ENCODE peak calls at places on chromosomes 6 and 20, in ten cellular contexts. S, R, Y, D, H, Z, G, O, T and B are unnamed samples.

GRCh38 chr6:168948990-168949531 is 304.6 kb downstream of the THBS2 start:
- DNase-seq in S (no peak), R (no peak), Y (no peak), D (no peak), H (no peak), Z (no peak), G (no peak), O (no peak), T (no peak), B (no peak)

GRCh38 chr6:26030716-26031115 is 56.5 kb upstream of the HFE start:
- DNase-seq in S (no peak), R (no peak), Y (no peak), D (no peak), H (no peak), Z (peak), G (no peak), O (no peak), T (no peak), B (peak)

GRCh38 chr6:168147205-168147738 is 68.3 kb upstream of the FRMD1 start:
- DNase-seq in S (no peak), R (no peak), Y (peak), D (no peak), H (no peak), Z (no peak), G (no peak), O (no peak), T (no peak), B (no peak)

GRCh38 chr6:73452107-73452461 is at the start of gene CGAS:
- DNase-seq in S (peak), R (peak), Y (no peak), D (peak), H (peak), Z (no peak), G (peak), O (peak), T (peak), B (peak)

GRCh38 chr20:62374431-62375152 is 7.5 kb upstream of the LAMA5 start:
- DNase-seq in S (no peak), R (no peak), Y (no peak), D (no peak), H (no peak), Z (no peak), G (peak), O (no peak), T (no peak), B (no peak)

GRCh38 chr20:34704177-34705007 is at the start of gene TP53INP2:
- DNase-seq in S (peak), R (peak), Y (peak), D (peak), H (peak), Z (peak), G (peak), O (peak), T (peak), B (peak)

GRCh38 chr6:10583509-10583908 is 62.4 kb downstream of the GCNT2 start:
- DNase-seq in S (no peak), R (no peak), Y (no peak), D (no peak), H (no peak), Z (no peak), G (no peak), O (no peak), T (no peak), B (no peak)

GRCh38 chr6:35294308-35294945 is 3.2 kb upstream of the DEF6 start:
- DNase-seq in S (no peak), R (peak), Y (no peak), D (no peak), H (peak), Z (peak), G (peak), O (no peak), T (no peak), B (peak)

GRCh38 chr20:63697868-63698545 is 1.6 kb downstream of the TNFRSF6B start:
- DNase-seq in S (no peak), R (no peak), Y (no peak), D (peak), H (no peak), Z (no peak), G (no peak), O (no peak), T (peak), B (no peak)

GRCh38 chr20:61673152-61673551 is 392.5 kb downstream of the TAF4 start:
- DNase-seq in S (no peak), R (no peak), Y (no peak), D (no peak), H (no peak), Z (no peak), G (no peak), O (no peak), T (no peak), B (no peak)

GRCh38 chr6:30647802-30648460 is 998 bp downstream of the C6orf136 start:
- DNase-seq in S (no peak), R (no peak), Y (no peak), D (no peak), H (no peak), Z (no peak), G (no peak), O (no peak), T (no peak), B (no peak)

GRCh38 chr20:11193241-11193640 is 519.4 kb upstream of the JAG1 start:
- DNase-seq in S (no peak), R (no peak), Y (no peak), D (no peak), H (peak), Z (no peak), G (no peak), O (peak), T (no peak), B (peak)

GRCh38 chr6:54802775-54803631 is 43.6 kb upstream of the FAM83B start:
- DNase-seq in S (peak), R (no peak), Y (no peak), D (no peak), H (peak), Z (peak), G (peak), O (peak), T (no peak), B (peak)

GRCh38 chr6:130183271-130184222 is 39.2 kb downstream of the SAMD3 start:
- DNase-seq in S (no peak), R (peak), Y (no peak), D (no peak), H (no peak), Z (no peak), G (no peak), O (no peak), T (no peak), B (no peak)

GRCh38 chr6:33633462-33634158 is 12.5 kb downstream of the ITPR3 start:
- DNase-seq in S (no peak), R (peak), Y (no peak), D (peak), H (peak), Z (no peak), G (peak), O (no peak), T (peak), B (peak)

GRCh38 chr20:62117658-62118057 is 4.6 kb upstream of the LSM14B start:
- DNase-seq in S (no peak), R (peak), Y (no peak), D (no peak), H (no peak), Z (no peak), G (no peak), O (no peak), T (no peak), B (no peak)

GRCh38 chr20:9508240-9508661 is 6.1 kb upstream of the LAMP5 start:
- DNase-seq in S (no peak), R (no peak), Y (no peak), D (no peak), H (no peak), Z (no peak), G (no peak), O (no peak), T (no peak), B (no peak)

GRCh38 chr20:50341880-50342637 is 151.4 kb downstream of the CEBPB start:
- DNase-seq in S (no peak), R (no peak), Y (no peak), D (no peak), H (no peak), Z (no peak), G (no peak), O (no peak), T (no peak), B (no peak)

GRCh38 chr6:4956625-4957024 is 47.2 kb downstream of the RPP40 start:
- DNase-seq in S (no peak), R (peak), Y (no peak), D (no peak), H (no peak), Z (no peak), G (no peak), O (no peak), T (no peak), B (no peak)

GRCh38 chr20:56003966-56004365 is 1.4 kb downstream of the CBLN4 start:
- DNase-seq in S (no peak), R (no peak), Y (no peak), D (peak), H (no peak), Z (no peak), G (no peak), O (no peak), T (peak), B (no peak)